ENCODE peak calls at places on chromosomes 4 and X, in nine cellular contexts. R is AG09319; H is neural crest cell; T is colonic mucosa; U is CD8-positive, alpha-beta T cell; C is CD14-positive monocyte; M is HL-60; P is natural killer cell; F is endothelial cell of umbilical vein. J is an unnamed sample.

GRCh38 chr4:112775801-112776200 is 138.9 kb downstream of the LARP7 start:
- DNase-seq in H (no peak), F (no peak), R (no peak), M (no peak), U (no peak), T (no peak), P (no peak), C (no peak), J (no peak)

GRCh38 chrX:46630141-46630540 is 56.6 kb downstream of the CHST7 start:
- DNase-seq in F (no peak), U (no peak), T (no peak), R (no peak), P (no peak), C (no peak), M (no peak), H (no peak), J (peak)

GRCh38 chr4:6991771-6992557 is 51.2 kb upstream of the TADA2B start:
- DNase-seq in P (no peak), M (peak), F (peak), C (no peak), R (peak), U (no peak), T (no peak), H (no peak), J (peak)

GRCh38 chrX:39456894-39457600 is 640.7 kb downstream of the BCOR start:
- DNase-seq in F (no peak), R (no peak), H (no peak), M (no peak), U (no peak), C (no peak), P (no peak), T (no peak), J (peak)

GRCh38 chr4:26055855-26056254 is 141.8 kb downstream of the SMIM20 start:
- DNase-seq in U (no peak), P (no peak), F (no peak), H (no peak), T (no peak), M (no peak), R (no peak), C (no peak), J (no peak)

GRCh38 chr4:29708473-29708872 is 1011.7 kb upstream of the PCDH7 start:
- DNase-seq in H (no peak), R (no peak), M (no peak), T (no peak), P (no peak), F (no peak), U (no peak), C (no peak), J (peak)

GRCh38 chr4:183201331-183201730 is 102.3 kb downstream of the WWC2 start:
- DNase-seq in U (no peak), M (no peak), R (no peak), H (no peak), T (no peak), F (no peak), C (no peak), P (no peak), J (peak)

GRCh38 chr4:16858275-16858752 is 40.1 kb downstream of the LDB2 start:
- DNase-seq in R (no peak), M (no peak), H (no peak), T (no peak), C (no peak), U (no peak), P (no peak), F (peak), J (peak)

GRCh38 chr4:155572106-155572703 is 94.4 kb upstream of the GUCY1A1 start:
- DNase-seq in H (no peak), F (no peak), M (no peak), R (no peak), C (no peak), T (no peak), P (no peak), U (no peak), J (no peak)

GRCh38 chr4:169620846-169621228 is 459 bp downstream of the CLCN3 start:
- DNase-seq in F (peak), P (peak), R (no peak), M (peak), U (peak), T (peak), H (no peak), C (no peak), J (no peak)

GRCh38 chr4:84503495-84504437 is 4.7 kb upstream of the NKX6-1 start:
- DNase-seq in T (no peak), P (no peak), R (no peak), H (no peak), M (peak), F (peak), U (no peak), C (no peak), J (peak)

GRCh38 chr4:47716017-47716416 is 121.8 kb downstream of the CORIN start:
- DNase-seq in M (no peak), T (no peak), C (no peak), P (no peak), H (no peak), U (no peak), F (no peak), R (no peak), J (no peak)

GRCh38 chrX:14712096-14712495 is 160.8 kb downstream of the FANCB start:
- DNase-seq in F (no peak), U (no peak), R (no peak), P (no peak), M (no peak), C (no peak), T (no peak), H (no peak), J (no peak)

GRCh38 chr4:85607624-85608023 is 132.7 kb downstream of the ARHGAP24 start:
- DNase-seq in M (no peak), T (peak), F (no peak), R (no peak), P (no peak), H (no peak), C (no peak), U (no peak), J (no peak)

GRCh38 chr4:132982151-132982550 is 166.9 kb upstream of the PCDH10 start:
- DNase-seq in T (no peak), H (no peak), C (no peak), U (no peak), P (no peak), F (peak), R (no peak), M (no peak), J (peak)

GRCh38 chr4:152356428-152357034 is 179.4 kb downstream of the FBXW7 start:
- DNase-seq in U (no peak), H (no peak), R (no peak), F (no peak), T (no peak), P (no peak), M (no peak), C (no peak), J (peak)

GRCh38 chr4:173318648-173319211 is 15.4 kb downstream of the HMGB2 start:
- DNase-seq in T (no peak), P (no peak), M (no peak), R (no peak), F (peak), U (no peak), H (no peak), C (no peak), J (peak)

GRCh38 chr4:146119845-146120404 is 55.6 kb upstream of the LSM6 start:
- DNase-seq in P (no peak), M (no peak), H (no peak), T (no peak), R (no peak), C (no peak), U (no peak), F (no peak), J (no peak)

GRCh38 chr4:177448850-177449249 is 6.6 kb upstream of the AGA start:
- DNase-seq in U (no peak), R (peak), T (no peak), F (no peak), C (no peak), P (no peak), M (no peak), H (no peak), J (peak)

GRCh38 chr4:57190651-57191481 is 80.7 kb upstream of the IGFBP7 start:
- DNase-seq in P (no peak), U (no peak), H (peak), C (no peak), M (peak), R (no peak), T (peak), F (peak), J (peak)

GRCh38 chrX:40272141-40272540 is 174.4 kb upstream of the BCOR start:
- DNase-seq in F (no peak), C (no peak), U (no peak), R (no peak), M (no peak), H (no peak), T (no peak), P (no peak), J (peak)

GRCh38 chr4:150211821-150212445 is 133.7 kb downstream of the DCLK2 start:
- DNase-seq in P (no peak), M (no peak), H (no peak), T (no peak), R (peak), C (no peak), F (no peak), U (no peak), J (no peak)

GRCh38 chr4:67332627-67333026 is 212.7 kb downstream of the CENPC start:
- DNase-seq in F (peak), M (no peak), T (no peak), P (no peak), U (no peak), R (no peak), H (peak), C (no peak), J (no peak)

GRCh38 chrX:39679497-39680157 is 418.1 kb downstream of the BCOR start:
- DNase-seq in P (no peak), T (no peak), C (no peak), H (no peak), U (no peak), R (no peak), M (no peak), F (no peak), J (no peak)

GRCh38 chrX:2320580-2321327 is 180.0 kb downstream of the DHRSX start:
- DNase-seq in U (no peak), H (peak), F (no peak), C (peak), M (peak), T (no peak), P (no peak), R (peak), J (no peak)

GRCh38 chrX:13059676-13060499 is 15.5 kb upstream of the FAM9C start:
- DNase-seq in H (no peak), M (no peak), F (peak), C (no peak), P (no peak), U (no peak), R (no peak), T (no peak), J (peak)

GRCh38 chr4:31039382-31039781 is 319.2 kb downstream of the PCDH7 start:
- DNase-seq in R (no peak), F (no peak), P (no peak), C (no peak), H (no peak), T (no peak), M (no peak), U (no peak), J (no peak)

GRCh38 chrX:154471870-154472684 is 7.0 kb downstream of the LAGE3 start:
- DNase-seq in T (no peak), M (no peak), R (no peak), C (no peak), P (no peak), F (no peak), H (no peak), U (no peak), J (no peak)

GRCh38 chr4:26141916-26142638 is 178.7 kb upstream of the RBPJ start:
- DNase-seq in U (no peak), H (no peak), C (peak), M (peak), F (no peak), P (no peak), T (no peak), R (no peak), J (no peak)

GRCh38 chr4:141899541-141899940 is 263.2 kb downstream of the IL15 start:
- DNase-seq in U (no peak), P (no peak), M (no peak), T (no peak), H (no peak), C (no peak), F (no peak), R (peak), J (no peak)

GRCh38 chr4:5757091-5757490 is 46.1 kb downstream of the EVC start:
- DNase-seq in H (no peak), P (no peak), R (no peak), U (no peak), T (peak), F (no peak), C (no peak), M (no peak), J (no peak)

GRCh38 chr4:18568600-18568999 is 547.0 kb upstream of the LCORL start:
- DNase-seq in F (peak), M (no peak), H (no peak), U (no peak), C (no peak), P (no peak), R (no peak), T (no peak), J (no peak)

GRCh38 chr4:148998719-148999118 is 556.5 kb upstream of the NR3C2 start:
- DNase-seq in T (no peak), C (no peak), M (peak), U (no peak), H (no peak), F (no peak), P (no peak), R (no peak), J (no peak)

DNA sequence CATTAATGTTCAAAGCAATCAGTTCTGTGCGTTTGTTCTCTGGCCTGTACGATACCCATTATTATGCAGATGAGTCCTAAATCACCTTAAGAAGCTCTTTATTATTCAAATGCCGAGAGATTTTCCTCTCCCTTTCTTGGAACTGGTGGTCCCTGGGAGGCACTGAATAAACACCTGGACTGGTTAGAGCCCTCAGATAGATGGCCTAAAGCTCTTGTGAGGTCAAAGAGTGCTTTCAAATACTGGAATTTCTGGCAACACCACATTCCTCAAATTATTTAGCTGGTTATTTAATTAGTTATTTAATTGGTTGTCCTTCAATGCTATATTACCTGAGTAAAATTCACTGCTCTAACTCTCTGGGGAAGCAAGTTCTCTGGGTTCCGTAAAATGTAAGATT is 3.0 kb downstream of the ARHGEF38 start:
- DNase-seq in U (no peak), R (no peak), M (no peak), P (no peak), C (no peak), H (no peak), T (no peak), F (no peak), J (no peak)
- TF ChIP-seq CTCF in U (no peak), R (no peak), M (no peak), P (no peak), C (no peak), H (no peak), T (no peak), F (no peak), J (no peak)

DNA sequence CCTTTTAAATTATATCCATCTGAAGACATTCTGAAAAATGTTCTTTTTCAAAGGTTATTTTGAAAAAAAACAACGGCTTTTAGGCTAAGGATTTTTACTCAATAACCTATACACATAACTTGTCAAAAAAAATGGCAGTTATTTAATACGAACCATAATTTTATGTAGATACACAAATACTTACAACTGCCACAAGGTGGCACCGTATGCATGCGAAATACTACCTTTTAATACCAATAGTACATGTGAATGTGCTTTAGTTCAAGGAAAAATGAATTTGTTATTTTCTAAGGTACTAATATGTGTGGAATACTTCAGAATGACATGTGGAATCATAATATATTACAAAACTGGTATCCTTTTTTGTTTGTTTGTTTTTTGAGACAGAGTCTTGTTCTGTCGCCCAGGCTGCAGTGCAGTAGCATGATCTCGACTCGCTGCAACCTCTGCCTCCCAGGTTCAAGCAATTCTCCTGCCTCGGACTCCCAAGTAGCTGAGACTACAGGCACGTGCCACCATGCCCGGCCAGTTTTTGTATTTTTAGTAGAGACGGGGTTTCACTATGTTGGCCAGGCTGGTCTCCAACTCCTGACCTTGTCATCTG is 4.6 kb upstream of the MAD2L1 start:
- DNase-seq in R (peak), T (peak), M (peak), P (peak), C (no peak), U (peak), H (peak), F (peak), J (peak)
- TF ChIP-seq CTCF in R (peak), T (peak), M (peak), P (peak), C (peak), U (peak), H (peak), F (peak), J (peak)

GRCh38 chr4:11623726-11624037 is 195.0 kb upstream of the HS3ST1 start:
- DNase-seq in M (no peak), H (no peak), C (no peak), T (peak), F (peak), P (no peak), R (no peak), U (no peak), J (no peak)
- TF ChIP-seq CTCF in M (no peak), H (peak), C (no peak), T (peak), F (peak), P (no peak), R (no peak), U (no peak), J (peak)

GRCh38 chr4:184368731-184369130 is 105.6 kb downstream of the IRF2 start:
- DNase-seq in R (no peak), H (no peak), T (no peak), M (no peak), U (no peak), P (no peak), F (no peak), C (no peak), J (no peak)
- TF ChIP-seq CTCF in R (no peak), H (no peak), T (no peak), M (no peak), U (no peak), P (no peak), F (no peak), C (no peak), J (no peak)